ENCODE peak calls at places on chromosomes 12 and 14, in seven cellular contexts. One of them, this sample, is unnamed.

GRCh38 chr12:62689042-62689839 is 222.6 kb downstream of the MON2 start:
- DNase-seq in AG10803: no peak
- DNase-seq in CD8-positive, alpha-beta T cell: no peak
- DNase-seq in A549: no peak
- DNase-seq in skeletal muscle cell: no peak
- DNase-seq in CD8-positive, alpha-beta memory T cell: no peak
- DNase-seq in GM23338: no peak
- DNase-seq in this sample: no peak

GRCh38 chr12:8951744-8952143 is 2.3 kb upstream of the M6PR start:
- DNase-seq in CD8-positive, alpha-beta T cell: peak; percentile 59
- DNase-seq in CD8-positive, alpha-beta memory T cell: peak; percentile 31
- DNase-seq in AG10803: no peak
- DNase-seq in GM23338: no peak
- DNase-seq in A549: no peak
- DNase-seq in skeletal muscle cell: no peak
- DNase-seq in this sample: no peak

GRCh38 chr12:106081606-106082005 is 57.1 kb downstream of the NUAK1 start:
- DNase-seq in GM23338: no peak
- DNase-seq in skeletal muscle cell: no peak
- DNase-seq in CD8-positive, alpha-beta T cell: no peak
- DNase-seq in CD8-positive, alpha-beta memory T cell: no peak
- DNase-seq in AG10803: peak; percentile 75
- DNase-seq in A549: no peak
- DNase-seq in this sample: no peak

GRCh38 chr12:47114481-47114892 is 34.7 kb upstream of the AMIGO2 start:
- DNase-seq in CD8-positive, alpha-beta T cell: no peak
- DNase-seq in skeletal muscle cell: no peak
- DNase-seq in AG10803: peak; percentile 85
- DNase-seq in CD8-positive, alpha-beta memory T cell: no peak
- DNase-seq in GM23338: no peak
- DNase-seq in A549: no peak
- DNase-seq in this sample: no peak

GRCh38 chr12:95412826-95413311 is 61.1 kb upstream of the METAP2 start:
- DNase-seq in GM23338: no peak
- DNase-seq in CD8-positive, alpha-beta memory T cell: no peak
- DNase-seq in AG10803: peak; percentile 99
- DNase-seq in A549: no peak
- DNase-seq in CD8-positive, alpha-beta T cell: no peak
- DNase-seq in skeletal muscle cell: peak; percentile 97
- DNase-seq in this sample: peak; percentile 60

GRCh38 chr12:84913151-84913550 is 552 bp upstream of the SLC6A15 start:
- DNase-seq in AG10803: no peak
- DNase-seq in skeletal muscle cell: no peak
- DNase-seq in A549: no peak
- DNase-seq in CD8-positive, alpha-beta memory T cell: no peak
- DNase-seq in CD8-positive, alpha-beta T cell: no peak
- DNase-seq in GM23338: peak; percentile 61
- DNase-seq in this sample: no peak

GRCh38 chr14:84421611-84422010 is 1108.3 kb upstream of the FLRT2 start:
- DNase-seq in A549: no peak
- DNase-seq in skeletal muscle cell: no peak
- DNase-seq in CD8-positive, alpha-beta memory T cell: no peak
- DNase-seq in CD8-positive, alpha-beta T cell: no peak
- DNase-seq in AG10803: no peak
- DNase-seq in GM23338: no peak
- DNase-seq in this sample: peak; percentile 45

GRCh38 chr12:65655074-65655493 is 169.2 kb upstream of the HMGA2 start:
- DNase-seq in A549: no peak
- DNase-seq in CD8-positive, alpha-beta T cell: no peak
- DNase-seq in AG10803: no peak
- DNase-seq in CD8-positive, alpha-beta memory T cell: no peak
- DNase-seq in GM23338: no peak
- DNase-seq in skeletal muscle cell: no peak
- DNase-seq in this sample: no peak

GRCh38 chr14:26935733-26936132 is 337.9 kb upstream of the NOVA1 start:
- DNase-seq in skeletal muscle cell: no peak
- DNase-seq in GM23338: peak; percentile 10
- DNase-seq in AG10803: no peak
- DNase-seq in CD8-positive, alpha-beta memory T cell: no peak
- DNase-seq in CD8-positive, alpha-beta T cell: no peak
- DNase-seq in A549: no peak
- DNase-seq in this sample: no peak

GRCh38 chr12:106044773-106045172 is 94.0 kb downstream of the NUAK1 start:
- DNase-seq in skeletal muscle cell: peak; percentile 12
- DNase-seq in CD8-positive, alpha-beta T cell: no peak
- DNase-seq in AG10803: peak; percentile 58
- DNase-seq in A549: no peak
- DNase-seq in CD8-positive, alpha-beta memory T cell: no peak
- DNase-seq in GM23338: no peak
- DNase-seq in this sample: no peak

GRCh38 chr14:46999661-47000060 is 348.1 kb upstream of the RPL10L start:
- DNase-seq in GM23338: no peak
- DNase-seq in CD8-positive, alpha-beta memory T cell: no peak
- DNase-seq in CD8-positive, alpha-beta T cell: no peak
- DNase-seq in AG10803: no peak
- DNase-seq in skeletal muscle cell: no peak
- DNase-seq in A549: no peak
- DNase-seq in this sample: no peak

GRCh38 chr12:116423053-116423452 is 136.1 kb upstream of the MAP1LC3B2 start:
- DNase-seq in CD8-positive, alpha-beta memory T cell: no peak
- DNase-seq in skeletal muscle cell: peak; percentile 62
- DNase-seq in AG10803: peak; percentile 88
- DNase-seq in GM23338: no peak
- DNase-seq in A549: no peak
- DNase-seq in CD8-positive, alpha-beta T cell: no peak
- DNase-seq in this sample: no peak

GRCh38 chr12:113473942-113474341 is 2.3 kb upstream of the LHX5 start:
- DNase-seq in A549: no peak
- DNase-seq in skeletal muscle cell: no peak
- DNase-seq in CD8-positive, alpha-beta memory T cell: no peak
- DNase-seq in GM23338: peak; percentile 52
- DNase-seq in AG10803: no peak
- DNase-seq in CD8-positive, alpha-beta T cell: no peak
- DNase-seq in this sample: no peak

GRCh38 chr12:114732426-114733030 is 48.6 kb upstream of the TBX3 start:
- DNase-seq in AG10803: no peak
- DNase-seq in GM23338: no peak
- DNase-seq in CD8-positive, alpha-beta T cell: no peak
- DNase-seq in A549: no peak
- DNase-seq in skeletal muscle cell: no peak
- DNase-seq in CD8-positive, alpha-beta memory T cell: no peak
- DNase-seq in this sample: no peak

GRCh38 chr12:24285413-24285812 is 335.9 kb upstream of the SOX5 start:
- DNase-seq in skeletal muscle cell: no peak
- DNase-seq in A549: no peak
- DNase-seq in GM23338: no peak
- DNase-seq in CD8-positive, alpha-beta memory T cell: no peak
- DNase-seq in AG10803: no peak
- DNase-seq in CD8-positive, alpha-beta T cell: no peak
- DNase-seq in this sample: no peak

GRCh38 chr14:47674148-47674545 is 1.3 kb downstream of the MDGA2 start:
- DNase-seq in skeletal muscle cell: no peak
- DNase-seq in A549: no peak
- DNase-seq in GM23338: peak; percentile 55
- DNase-seq in AG10803: no peak
- DNase-seq in CD8-positive, alpha-beta memory T cell: no peak
- DNase-seq in CD8-positive, alpha-beta T cell: no peak
- DNase-seq in this sample: no peak

GRCh38 chr12:12099102-12099501 is 28.4 kb downstream of the BCL2L14 start:
- DNase-seq in A549: no peak
- DNase-seq in skeletal muscle cell: no peak
- DNase-seq in GM23338: no peak
- DNase-seq in CD8-positive, alpha-beta T cell: no peak
- DNase-seq in CD8-positive, alpha-beta memory T cell: no peak
- DNase-seq in AG10803: no peak
- DNase-seq in this sample: no peak

GRCh38 chr14:59254146-59254910 is 65.9 kb downstream of the DAAM1 start:
- DNase-seq in CD8-positive, alpha-beta memory T cell: no peak
- DNase-seq in skeletal muscle cell: peak; percentile 97
- DNase-seq in A549: no peak
- DNase-seq in GM23338: no peak
- DNase-seq in AG10803: peak; percentile 98
- DNase-seq in CD8-positive, alpha-beta T cell: no peak
- DNase-seq in this sample: no peak

GRCh38 chr14:74974364-74975058 is 19.1 kb upstream of the PGF start:
- DNase-seq in CD8-positive, alpha-beta T cell: no peak
- DNase-seq in CD8-positive, alpha-beta memory T cell: no peak
- DNase-seq in AG10803: no peak
- DNase-seq in skeletal muscle cell: no peak
- DNase-seq in GM23338: peak; percentile 76
- DNase-seq in A549: no peak
- DNase-seq in this sample: no peak

GRCh38 chr14:81402123-81402495 is 2.0 kb upstream of the STON2 start:
- DNase-seq in AG10803: peak; percentile 19
- DNase-seq in GM23338: no peak
- DNase-seq in A549: no peak
- DNase-seq in skeletal muscle cell: peak; percentile 9
- DNase-seq in CD8-positive, alpha-beta T cell: no peak
- DNase-seq in CD8-positive, alpha-beta memory T cell: no peak
- DNase-seq in this sample: no peak

GRCh38 chr12:40192704-40193255 is 32.0 kb upstream of the LRRK2 start:
- DNase-seq in skeletal muscle cell: no peak
- DNase-seq in AG10803: no peak
- DNase-seq in A549: no peak
- DNase-seq in CD8-positive, alpha-beta memory T cell: no peak
- DNase-seq in CD8-positive, alpha-beta T cell: no peak
- DNase-seq in GM23338: no peak
- DNase-seq in this sample: no peak
- H3K4me3 ChIP-seq in skeletal muscle cell: no peak overlapping the region
- H3K4me3 ChIP-seq in AG10803: no peak overlapping the region
- H3K4me3 ChIP-seq in A549: no peak overlapping the region
- H3K4me3 ChIP-seq in CD8-positive, alpha-beta memory T cell: no peak overlapping the region
- H3K4me3 ChIP-seq in CD8-positive, alpha-beta T cell: no peak overlapping the region
- H3K4me3 ChIP-seq in GM23338: no peak overlapping the region
- H3K4me3 ChIP-seq in this sample: no peak overlapping the region

DNA sequence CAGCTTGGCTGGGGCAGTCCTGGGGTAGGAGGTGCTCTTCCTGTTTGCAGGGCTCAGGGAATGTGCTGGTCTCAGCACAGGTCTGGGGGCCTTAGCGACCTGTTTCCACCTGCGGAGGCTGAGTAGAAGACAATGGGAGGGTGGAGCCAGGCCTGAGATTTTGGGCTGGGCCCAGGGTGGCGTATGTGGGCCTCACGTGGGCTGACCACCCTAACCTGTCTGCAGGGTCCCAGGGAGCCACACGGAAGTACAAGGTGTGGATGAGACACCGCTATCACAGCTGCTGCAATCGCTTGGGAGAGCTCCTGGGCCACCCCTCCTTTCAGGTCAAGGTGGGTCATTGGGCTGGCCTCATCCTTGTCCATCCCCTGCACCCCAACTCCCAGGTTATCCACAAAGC is 1.1 kb downstream of the NOC4L start:
- DNase-seq in AG10803: no peak
- DNase-seq in skeletal muscle cell: no peak
- DNase-seq in CD8-positive, alpha-beta T cell: no peak
- DNase-seq in A549: no peak
- DNase-seq in GM23338: no peak
- DNase-seq in CD8-positive, alpha-beta memory T cell: no peak
- DNase-seq in this sample: no peak
- H3K4me3 ChIP-seq in AG10803: peak overlapping the region; percentile 82
- H3K4me3 ChIP-seq in skeletal muscle cell: peak overlapping the region; percentile 92
- H3K4me3 ChIP-seq in CD8-positive, alpha-beta T cell: peak overlapping the region; percentile 98
- H3K4me3 ChIP-seq in A549: peak overlapping the region; percentile 99
- H3K4me3 ChIP-seq in GM23338: peak overlapping the region; percentile 82
- H3K4me3 ChIP-seq in CD8-positive, alpha-beta memory T cell: peak overlapping the region; percentile 74
- H3K4me3 ChIP-seq in this sample: peak overlapping the region; percentile 77

GRCh38 chr12:53976823-53977595 is 2.3 kb upstream of the HOTAIR start:
- DNase-seq in AG10803: no peak
- DNase-seq in skeletal muscle cell: no peak
- DNase-seq in GM23338: no peak
- DNase-seq in CD8-positive, alpha-beta memory T cell: no peak
- DNase-seq in CD8-positive, alpha-beta T cell: no peak
- DNase-seq in A549: no peak
- DNase-seq in this sample: no peak

GRCh38 chr12:53974084-53975018 is at the start of gene HOTAIR:
- DNase-seq in CD8-positive, alpha-beta T cell: peak; percentile 63
- DNase-seq in skeletal muscle cell: no peak
- DNase-seq in A549: peak; percentile 63
- DNase-seq in AG10803: peak; percentile 59
- DNase-seq in GM23338: peak; percentile 54
- DNase-seq in CD8-positive, alpha-beta memory T cell: peak; percentile 25
- DNase-seq in this sample: no peak

GRCh38 chr12:53975816-53976152 is 1.0 kb upstream of the HOTAIR start:
- DNase-seq in CD8-positive, alpha-beta T cell: no peak
- DNase-seq in CD8-positive, alpha-beta memory T cell: no peak
- DNase-seq in AG10803: no peak
- DNase-seq in A549: no peak
- DNase-seq in GM23338: no peak
- DNase-seq in skeletal muscle cell: no peak
- DNase-seq in this sample: no peak

GRCh38 chr12:53976172-53976822 is 1.5 kb upstream of the HOTAIR start:
- DNase-seq in GM23338: peak; percentile 73
- DNase-seq in AG10803: peak; percentile 96
- DNase-seq in CD8-positive, alpha-beta T cell: no peak
- DNase-seq in skeletal muscle cell: no peak
- DNase-seq in A549: no peak
- DNase-seq in CD8-positive, alpha-beta memory T cell: no peak
- DNase-seq in this sample: no peak

GRCh38 chr12:53975019-53975815 is 463 bp upstream of the HOTAIR start:
- DNase-seq in CD8-positive, alpha-beta T cell: no peak
- DNase-seq in A549: no peak
- DNase-seq in skeletal muscle cell: no peak
- DNase-seq in GM23338: peak; percentile 82
- DNase-seq in AG10803: no peak
- DNase-seq in CD8-positive, alpha-beta memory T cell: no peak
- DNase-seq in this sample: no peak
- H3K4me3 ChIP-seq in CD8-positive, alpha-beta T cell: peak overlapping the region; percentile 37
- H3K4me3 ChIP-seq in A549: peak overlapping the region; percentile 57
- H3K4me3 ChIP-seq in skeletal muscle cell: peak overlapping the region; percentile 75
- H3K4me3 ChIP-seq in GM23338: peak overlapping the region; percentile 47
- H3K4me3 ChIP-seq in AG10803: peak overlapping the region; percentile 86
- H3K4me3 ChIP-seq in CD8-positive, alpha-beta memory T cell: no peak overlapping the region
- H3K4me3 ChIP-seq in this sample: no peak overlapping the region

GRCh38 chr12:132471858-132472255 is 18.1 kb upstream of the FBRSL1 start:
- DNase-seq in AG10803: no peak
- DNase-seq in CD8-positive, alpha-beta T cell: no peak
- DNase-seq in CD8-positive, alpha-beta memory T cell: no peak
- DNase-seq in GM23338: no peak
- DNase-seq in A549: no peak
- DNase-seq in skeletal muscle cell: no peak
- DNase-seq in this sample: no peak

GRCh38 chr12:132474237-132474741 is 15.7 kb upstream of the FBRSL1 start:
- DNase-seq in skeletal muscle cell: no peak
- DNase-seq in AG10803: no peak
- DNase-seq in GM23338: peak; percentile 54
- DNase-seq in CD8-positive, alpha-beta memory T cell: peak; percentile 48
- DNase-seq in A549: no peak
- DNase-seq in CD8-positive, alpha-beta T cell: no peak
- DNase-seq in this sample: no peak

GRCh38 chr12:132471011-132471857 is 18.7 kb upstream of the FBRSL1 start:
- DNase-seq in CD8-positive, alpha-beta memory T cell: no peak
- DNase-seq in skeletal muscle cell: no peak
- DNase-seq in AG10803: no peak
- DNase-seq in GM23338: no peak
- DNase-seq in CD8-positive, alpha-beta T cell: no peak
- DNase-seq in A549: no peak
- DNase-seq in this sample: no peak

GRCh38 chr12:132470417-132470816 is 19.5 kb upstream of the FBRSL1 start:
- DNase-seq in CD8-positive, alpha-beta memory T cell: no peak
- DNase-seq in A549: no peak
- DNase-seq in GM23338: no peak
- DNase-seq in AG10803: no peak
- DNase-seq in skeletal muscle cell: no peak
- DNase-seq in CD8-positive, alpha-beta T cell: no peak
- DNase-seq in this sample: no peak

GRCh38 chr12:132472386-132472785 is 17.6 kb upstream of the FBRSL1 start:
- DNase-seq in CD8-positive, alpha-beta T cell: no peak
- DNase-seq in A549: no peak
- DNase-seq in GM23338: no peak
- DNase-seq in skeletal muscle cell: no peak
- DNase-seq in CD8-positive, alpha-beta memory T cell: no peak
- DNase-seq in AG10803: no peak
- DNase-seq in this sample: no peak
- H3K4me3 ChIP-seq in CD8-positive, alpha-beta T cell: no peak overlapping the region
- H3K4me3 ChIP-seq in A549: no peak overlapping the region
- H3K4me3 ChIP-seq in GM23338: no peak overlapping the region
- H3K4me3 ChIP-seq in skeletal muscle cell: no peak overlapping the region
- H3K4me3 ChIP-seq in CD8-positive, alpha-beta memory T cell: no peak overlapping the region
- H3K4me3 ChIP-seq in AG10803: no peak overlapping the region
- H3K4me3 ChIP-seq in this sample: no peak overlapping the region